ENCODE peak calls at places on chromosomes 2 and 18, in four cellular contexts. Z, D, R and L are unnamed samples.

GRCh38 chr18:13387856-13388548 is 169.4 kb downstream of the LDLRAD4 start:
- DNase-seq in Z (no peak), D (no peak), R (no peak), L (no peak)

GRCh38 chr2:239750929-239751718 is 274.0 kb downstream of the NDUFA10 start:
- DNase-seq in Z (no peak), D (no peak), R (no peak), L (no peak)

GRCh38 chr2:152421521-152422367 is 86.8 kb downstream of the FMNL2 start:
- DNase-seq in Z (peak; percentile 53), D (peak; percentile 91), R (no peak), L (peak; percentile 83)

GRCh38 chr2:126187665-126188064 is 468.3 kb upstream of the GYPC start:
- DNase-seq in Z (no peak), D (no peak), R (no peak), L (no peak)

GRCh38 chr2:149313512-149313972 is 16.8 kb upstream of the LYPD6 start:
- DNase-seq in Z (no peak), D (peak; percentile 44), R (peak; percentile 58), L (peak; percentile 11)

GRCh38 chr2:31151501-31151900 is 13.3 kb upstream of the GALNT14 start:
- DNase-seq in Z (no peak), D (no peak), R (no peak), L (no peak)

GRCh38 chr2:111896007-111896406 is 2.4 kb upstream of the MERTK start:
- DNase-seq in Z (no peak), D (peak; percentile 46), R (no peak), L (no peak)

GRCh38 chr2:19989681-19990415 is at the start of gene WDR35:
- DNase-seq in Z (peak; percentile 91), D (peak; percentile 91), R (peak; percentile 96), L (peak; percentile 59)

GRCh38 chr2:240149943-240150784 is 9.7 kb upstream of the OTOS start:
- DNase-seq in Z (peak; percentile 9), D (peak; percentile 42), R (peak; percentile 73), L (peak; percentile 37)

GRCh38 chr2:122815120-122815519 is 1059.7 kb downstream of the TSN start:
- DNase-seq in Z (no peak), D (no peak), R (no peak), L (no peak)

GRCh38 chr18:73283788-73284187 is 416.0 kb upstream of the NETO1 start:
- DNase-seq in Z (no peak), D (no peak), R (no peak), L (no peak)

GRCh38 chr2:58427572-58428285 is 186.6 kb upstream of the FANCL start:
- DNase-seq in Z (no peak), D (no peak), R (peak; percentile 85), L (peak; percentile 72)

GRCh38 chr2:75497256-75497655 is 63.5 kb downstream of the EVA1A start:
- DNase-seq in Z (no peak), D (no peak), R (no peak), L (no peak)

GRCh38 chr2:73004466-73004865 is 67.0 kb downstream of the SFXN5 start:
- DNase-seq in Z (no peak), D (no peak), R (no peak), L (no peak)

GRCh38 chr2:240840435-240841060 is 20.5 kb upstream of the KIF1A start:
- DNase-seq in Z (no peak), D (peak; percentile 51), R (peak; percentile 81), L (peak; percentile 41)

GRCh38 chr2:207122914-207123744 is 42.6 kb downstream of the KLF7 start:
- DNase-seq in Z (peak; percentile 31), D (no peak), R (peak; percentile 75), L (no peak)